ENCODE peak calls at places on chromosomes 2 and 18, in nine cellular contexts. One of them, this sample, is unnamed.

GRCh38 chr2:27227501-27227900 is 10.3 kb downstream of the CAD start:
- DNase-seq in occipital lobe: no peak
- DNase-seq in endothelial cell: no peak
- DNase-seq in AG09309: no peak
- DNase-seq in hypothalamus: no peak
- DNase-seq in CD8-positive, alpha-beta memory T cell: no peak
- DNase-seq in KBM-7: no peak
- DNase-seq in stimulated activated CD8-positive, alpha-beta memory T cell treated with anti-CD3 and anti-CD28 coated beads, Interleukin-12 subunit alpha, Interleukin-12 subunit beta, amount 100 ng/mL, for 4 hours: no peak
- DNase-seq in HT-29: no peak
- DNase-seq in this sample: no peak

GRCh38 chr2:202765435-202765834 is 106.1 kb downstream of the ICA1L start:
- DNase-seq in occipital lobe: no peak
- DNase-seq in endothelial cell: no peak
- DNase-seq in AG09309: no peak
- DNase-seq in hypothalamus: no peak
- DNase-seq in CD8-positive, alpha-beta memory T cell: no peak
- DNase-seq in KBM-7: peak; percentile 60
- DNase-seq in stimulated activated CD8-positive, alpha-beta memory T cell treated with anti-CD3 and anti-CD28 coated beads, Interleukin-12 subunit alpha, Interleukin-12 subunit beta, amount 100 ng/mL, for 4 hours: no peak
- DNase-seq in HT-29: no peak
- DNase-seq in this sample: no peak

GRCh38 chr2:126889501-126890135 is 9.1 kb upstream of the TEX51 start:
- DNase-seq in occipital lobe: no peak
- DNase-seq in endothelial cell: no peak
- DNase-seq in AG09309: no peak
- DNase-seq in hypothalamus: no peak
- DNase-seq in CD8-positive, alpha-beta memory T cell: no peak
- DNase-seq in KBM-7: no peak
- DNase-seq in stimulated activated CD8-positive, alpha-beta memory T cell treated with anti-CD3 and anti-CD28 coated beads, Interleukin-12 subunit alpha, Interleukin-12 subunit beta, amount 100 ng/mL, for 4 hours: no peak
- DNase-seq in HT-29: no peak
- DNase-seq in this sample: no peak

GRCh38 chr2:24970483-24971299 is 1.1 kb downstream of the DNAJC27 start:
- DNase-seq in occipital lobe: no peak
- DNase-seq in endothelial cell: peak; percentile 15
- DNase-seq in AG09309: no peak
- DNase-seq in hypothalamus: no peak
- DNase-seq in CD8-positive, alpha-beta memory T cell: no peak
- DNase-seq in KBM-7: no peak
- DNase-seq in stimulated activated CD8-positive, alpha-beta memory T cell treated with anti-CD3 and anti-CD28 coated beads, Interleukin-12 subunit alpha, Interleukin-12 subunit beta, amount 100 ng/mL, for 4 hours: no peak
- DNase-seq in HT-29: peak; percentile 15
- DNase-seq in this sample: no peak

GRCh38 chr2:157596992-157597681 is 31.5 kb downstream of the ACVR1C start:
- DNase-seq in occipital lobe: no peak
- DNase-seq in endothelial cell: peak; percentile 59
- DNase-seq in AG09309: no peak
- DNase-seq in hypothalamus: peak; percentile 5
- DNase-seq in CD8-positive, alpha-beta memory T cell: no peak
- DNase-seq in KBM-7: peak; percentile 37
- DNase-seq in stimulated activated CD8-positive, alpha-beta memory T cell treated with anti-CD3 and anti-CD28 coated beads, Interleukin-12 subunit alpha, Interleukin-12 subunit beta, amount 100 ng/mL, for 4 hours: peak; percentile 19
- DNase-seq in HT-29: no peak
- DNase-seq in this sample: no peak

GRCh38 chr2:96163768-96164429 is 18.7 kb upstream of the DUSP2 start:
- DNase-seq in occipital lobe: no peak
- DNase-seq in endothelial cell: no peak
- DNase-seq in AG09309: no peak
- DNase-seq in hypothalamus: no peak
- DNase-seq in CD8-positive, alpha-beta memory T cell: peak; percentile 67
- DNase-seq in KBM-7: no peak
- DNase-seq in stimulated activated CD8-positive, alpha-beta memory T cell treated with anti-CD3 and anti-CD28 coated beads, Interleukin-12 subunit alpha, Interleukin-12 subunit beta, amount 100 ng/mL, for 4 hours: peak; percentile 86
- DNase-seq in HT-29: no peak
- DNase-seq in this sample: no peak

GRCh38 chr2:26438526-26438925 is 36.8 kb downstream of the DRC1 start:
- DNase-seq in occipital lobe: no peak
- DNase-seq in endothelial cell: no peak
- DNase-seq in AG09309: peak; percentile 60
- DNase-seq in hypothalamus: no peak
- DNase-seq in CD8-positive, alpha-beta memory T cell: no peak
- DNase-seq in KBM-7: no peak
- DNase-seq in stimulated activated CD8-positive, alpha-beta memory T cell treated with anti-CD3 and anti-CD28 coated beads, Interleukin-12 subunit alpha, Interleukin-12 subunit beta, amount 100 ng/mL, for 4 hours: no peak
- DNase-seq in HT-29: no peak
- DNase-seq in this sample: peak; percentile 2

GRCh38 chr2:33090553-33091134 is 143.9 kb downstream of the LTBP1 start:
- DNase-seq in occipital lobe: no peak
- DNase-seq in endothelial cell: no peak
- DNase-seq in AG09309: no peak
- DNase-seq in hypothalamus: no peak
- DNase-seq in CD8-positive, alpha-beta memory T cell: no peak
- DNase-seq in KBM-7: no peak
- DNase-seq in stimulated activated CD8-positive, alpha-beta memory T cell treated with anti-CD3 and anti-CD28 coated beads, Interleukin-12 subunit alpha, Interleukin-12 subunit beta, amount 100 ng/mL, for 4 hours: no peak
- DNase-seq in HT-29: no peak
- DNase-seq in this sample: no peak

GRCh38 chr18:26548144-26549102 is at the start of gene KCTD1:
- DNase-seq in occipital lobe: peak; percentile 63
- DNase-seq in endothelial cell: peak; percentile 77
- DNase-seq in AG09309: peak; percentile 37
- DNase-seq in hypothalamus: peak; percentile 59
- DNase-seq in CD8-positive, alpha-beta memory T cell: peak; percentile 25
- DNase-seq in KBM-7: peak; percentile 73
- DNase-seq in stimulated activated CD8-positive, alpha-beta memory T cell treated with anti-CD3 and anti-CD28 coated beads, Interleukin-12 subunit alpha, Interleukin-12 subunit beta, amount 100 ng/mL, for 4 hours: peak; percentile 43
- DNase-seq in HT-29: peak; percentile 78
- DNase-seq in this sample: peak; percentile 63

GRCh38 chr2:210541280-210541902 is 15.0 kb upstream of the CPS1 start:
- DNase-seq in occipital lobe: no peak
- DNase-seq in endothelial cell: no peak
- DNase-seq in AG09309: no peak
- DNase-seq in hypothalamus: no peak
- DNase-seq in CD8-positive, alpha-beta memory T cell: no peak
- DNase-seq in KBM-7: no peak
- DNase-seq in stimulated activated CD8-positive, alpha-beta memory T cell treated with anti-CD3 and anti-CD28 coated beads, Interleukin-12 subunit alpha, Interleukin-12 subunit beta, amount 100 ng/mL, for 4 hours: no peak
- DNase-seq in HT-29: no peak
- DNase-seq in this sample: no peak

GRCh38 chr2:174656671-174657171 is 59.1 kb upstream of the WIPF1 start:
- DNase-seq in occipital lobe: no peak
- DNase-seq in endothelial cell: no peak
- DNase-seq in AG09309: no peak
- DNase-seq in hypothalamus: no peak
- DNase-seq in CD8-positive, alpha-beta memory T cell: no peak
- DNase-seq in KBM-7: peak; percentile 47
- DNase-seq in stimulated activated CD8-positive, alpha-beta memory T cell treated with anti-CD3 and anti-CD28 coated beads, Interleukin-12 subunit alpha, Interleukin-12 subunit beta, amount 100 ng/mL, for 4 hours: no peak
- DNase-seq in HT-29: no peak
- DNase-seq in this sample: no peak

GRCh38 chr2:28463893-28464292 is 32.0 kb upstream of the PLB1 start:
- DNase-seq in occipital lobe: no peak
- DNase-seq in endothelial cell: no peak
- DNase-seq in AG09309: peak; percentile 29
- DNase-seq in hypothalamus: no peak
- DNase-seq in CD8-positive, alpha-beta memory T cell: no peak
- DNase-seq in KBM-7: peak; percentile 32
- DNase-seq in stimulated activated CD8-positive, alpha-beta memory T cell treated with anti-CD3 and anti-CD28 coated beads, Interleukin-12 subunit alpha, Interleukin-12 subunit beta, amount 100 ng/mL, for 4 hours: no peak
- DNase-seq in HT-29: no peak
- DNase-seq in this sample: no peak

GRCh38 chr2:173997269-173997668 is 32.1 kb upstream of the SP3 start:
- DNase-seq in occipital lobe: no peak
- DNase-seq in endothelial cell: no peak
- DNase-seq in AG09309: no peak
- DNase-seq in hypothalamus: peak; percentile 49
- DNase-seq in CD8-positive, alpha-beta memory T cell: no peak
- DNase-seq in KBM-7: peak; percentile 84
- DNase-seq in stimulated activated CD8-positive, alpha-beta memory T cell treated with anti-CD3 and anti-CD28 coated beads, Interleukin-12 subunit alpha, Interleukin-12 subunit beta, amount 100 ng/mL, for 4 hours: no peak
- DNase-seq in HT-29: no peak
- DNase-seq in this sample: no peak

GRCh38 chr2:151459368-151459767 is 49.7 kb downstream of the RIF1 start:
- DNase-seq in occipital lobe: no peak
- DNase-seq in endothelial cell: no peak
- DNase-seq in AG09309: no peak
- DNase-seq in hypothalamus: no peak
- DNase-seq in CD8-positive, alpha-beta memory T cell: no peak
- DNase-seq in KBM-7: no peak
- DNase-seq in stimulated activated CD8-positive, alpha-beta memory T cell treated with anti-CD3 and anti-CD28 coated beads, Interleukin-12 subunit alpha, Interleukin-12 subunit beta, amount 100 ng/mL, for 4 hours: no peak
- DNase-seq in HT-29: no peak
- DNase-seq in this sample: no peak

GRCh38 chr2:27965841-27966240 is 75.3 kb downstream of the BABAM2 start:
- DNase-seq in occipital lobe: no peak
- DNase-seq in endothelial cell: no peak
- DNase-seq in AG09309: no peak
- DNase-seq in hypothalamus: no peak
- DNase-seq in CD8-positive, alpha-beta memory T cell: no peak
- DNase-seq in KBM-7: no peak
- DNase-seq in stimulated activated CD8-positive, alpha-beta memory T cell treated with anti-CD3 and anti-CD28 coated beads, Interleukin-12 subunit alpha, Interleukin-12 subunit beta, amount 100 ng/mL, for 4 hours: no peak
- DNase-seq in HT-29: no peak
- DNase-seq in this sample: no peak